ENCODE peak calls at places on chromosomes 1 and 21, in nine cellular contexts. H is RWPE2; J is mammary epithelial cell; I is stimulated activated CD4-positive, alpha-beta T cell treated with anti-CD3 and anti-CD28 coated beads, Interleukin-1b, Interleukin-23, amount 100 ng/mL, for 4 hours; B is activated CD8-positive, alpha-beta memory T cell treated with anti-CD3 and anti-CD28 coated beads, Interleukin-2, amount 50 U/mL, for 48 hours; R is activated CD4-positive, alpha-beta T cell treated with anti-CD3 and anti-CD28 coated beads, Interleukin-2, amount 50 U/mL, for 48 hours; M is uterus; N is cardiac muscle cell; P is Panc1. E is an unnamed sample.

GRCh38 chr1:205928256-205928655 is 15.0 kb downstream of the SLC26A9 start:
- DNase-seq in H (peak; percentile 16), J (no peak), I (no peak), B (no peak), R (no peak), M (no peak), N (no peak), P (no peak), E (no peak)

GRCh38 chr21:37374026-37374425 is 7.5 kb downstream of the DYRK1A start:
- DNase-seq in H (no peak), J (no peak), I (no peak), B (no peak), R (no peak), M (no peak), N (no peak), P (no peak), E (no peak)

GRCh38 chr1:54885237-54885679 is 1.7 kb downstream of the DHCR24 start:
- DNase-seq in H (no peak), J (no peak), I (no peak), B (no peak), R (peak; percentile 9), M (no peak), N (no peak), P (no peak), E (no peak)

GRCh38 chr1:192639607-192640368 is 3.8 kb downstream of the RGS13 start:
- DNase-seq in H (no peak), J (peak; percentile 12), I (no peak), B (no peak), R (no peak), M (no peak), N (no peak), P (no peak), E (no peak)

GRCh38 chr21:36744560-36745231 is 45.8 kb downstream of the SIM2 start:
- DNase-seq in H (no peak), J (no peak), I (no peak), B (no peak), R (no peak), M (no peak), N (no peak), P (no peak), E (no peak)

GRCh38 chr1:25933479-25934365 is 27.5 kb upstream of the STMN1 start:
- DNase-seq in H (no peak), J (no peak), I (no peak), B (no peak), R (no peak), M (peak; percentile 27), N (no peak), P (no peak), E (no peak)

GRCh38 chr1:166089804-166090203 is 77.0 kb downstream of the FAM78B start:
- DNase-seq in H (no peak), J (no peak), I (no peak), B (no peak), R (no peak), M (no peak), N (no peak), P (no peak), E (no peak)

GRCh38 chr1:21703318-21703963 is 34.3 kb upstream of the RAP1GAP start:
- DNase-seq in H (no peak), J (peak; percentile 23), I (no peak), B (no peak), R (no peak), M (no peak), N (peak; percentile 30), P (no peak), E (no peak)

GRCh38 chr1:162253790-162254189 is 122.9 kb downstream of the SPATA46 start:
- DNase-seq in H (no peak), J (no peak), I (no peak), B (no peak), R (no peak), M (no peak), N (no peak), P (no peak), E (no peak)

GRCh38 chr21:43988506-43989230 is 23.4 kb upstream of the TRAPPC10 start:
- DNase-seq in H (no peak), J (no peak), I (no peak), B (no peak), R (no peak), M (no peak), N (no peak), P (no peak), E (no peak)

GRCh38 chr1:25617626-25618432 is 1.2 kb downstream of the MAN1C1 start:
- DNase-seq in H (no peak), J (no peak), I (peak; percentile 21), B (peak; percentile 67), R (peak; percentile 17), M (peak; percentile 36), N (peak; percentile 57), P (no peak), E (no peak)

GRCh38 chr1:27399251-27399885 is 6.9 kb downstream of the GPR3 start:
- DNase-seq in H (no peak), J (no peak), I (no peak), B (no peak), R (no peak), M (no peak), N (no peak), P (no peak), E (no peak)